ENCODE peak calls at places on chromosomes 11 and 22, in five cellular contexts. A is activated T-cell treated with anti-CD3 and anti-CD28 coated beads, Interleukin-2, amount 50 U/mL, for 4 hours; D is Right ventricle myocardium superior; K is pancreas; B is natural killer cell. G is an unnamed sample.

GRCh38 chr11:83034673-83035014 is 37.1 kb downstream of the RAB30 start:
- ATAC-seq in A (no peak), D (peak), K (no peak), B (no peak), G (no peak)

GRCh38 chr11:46075928-46076327 is 45.3 kb downstream of the PHF21A start:
- ATAC-seq in A (no peak), D (no peak), K (no peak), B (no peak), G (no peak)

GRCh38 chr11:132126973-132127900 is 756.8 kb downstream of the NTM start:
- ATAC-seq in A (no peak), D (peak), K (peak), B (no peak), G (no peak)

GRCh38 chr22:20116376-20116950 is 559 bp downstream of the RANBP1 start:
- ATAC-seq in A (no peak), D (peak), K (peak), B (no peak), G (no peak)

GRCh38 chr22:18060646-18061620 is 16.9 kb upstream of the PEX26 start:
- ATAC-seq in A (no peak), D (no peak), K (peak), B (no peak), G (no peak)

GRCh38 chr11:128530119-128531091 is 57.0 kb downstream of the ETS1 start:
- ATAC-seq in A (no peak), D (peak), K (no peak), B (no peak), G (no peak)

GRCh38 chr11:101582242-101583052 is 1.4 kb downstream of the TRPC6 start:
- ATAC-seq in A (no peak), D (peak), K (peak), B (no peak), G (no peak)

GRCh38 chr22:29224121-29224858 is 18.6 kb downstream of the EMID1 start:
- ATAC-seq in A (no peak), D (no peak), K (no peak), B (no peak), G (no peak)

GRCh38 chr11:134230339-134230738 is 5.9 kb downstream of the VPS26B start:
- ATAC-seq in A (no peak), D (no peak), K (no peak), B (no peak), G (no peak)

GRCh38 chr22:39852799-39853198 is 40.8 kb downstream of the ENTHD1 start:
- ATAC-seq in A (no peak), D (no peak), K (no peak), B (no peak), G (peak)

GRCh38 chr11:79081441-79082124 is 359.2 kb downstream of the TENM4 start:
- ATAC-seq in A (no peak), D (no peak), K (peak), B (no peak), G (peak)

GRCh38 chr11:44250421-44250820 is 59.5 kb downstream of the ALX4 start:
- ATAC-seq in A (no peak), D (no peak), K (no peak), B (no peak), G (no peak)